ENCODE peak calls at places on chromosome 1, in nine cellular contexts. One of them, this sample, is unnamed.

GRCh38 chr1:63795455-63795854 is 21.6 kb downstream of the ROR1 start:
- DNase-seq in BE2C: no peak
- DNase-seq in fibroblast of pulmonary artery: no peak
- DNase-seq in bronchial epithelial cell: no peak
- DNase-seq in ovary: no peak
- DNase-seq in epithelial cell of esophagus: no peak
- DNase-seq in left lung: no peak
- DNase-seq in foreskin fibroblast: no peak
- DNase-seq in GM12865: no peak
- DNase-seq in this sample: no peak

GRCh38 chr1:227396539-227397355 is 78.5 kb upstream of the CDC42BPA start:
- DNase-seq in fibroblast of pulmonary artery: peak; percentile 10
- DNase-seq in epithelial cell of esophagus: peak; percentile 16
- DNase-seq in BE2C: no peak
- DNase-seq in foreskin fibroblast: no peak
- DNase-seq in ovary: no peak
- DNase-seq in bronchial epithelial cell: peak; percentile 51
- DNase-seq in GM12865: no peak
- DNase-seq in left lung: no peak
- DNase-seq in this sample: no peak

GRCh38 chr1:2181752-2182151 is 12.8 kb downstream of the FAAP20 start:
- DNase-seq in bronchial epithelial cell: no peak
- DNase-seq in left lung: peak; percentile 75
- DNase-seq in epithelial cell of esophagus: no peak
- DNase-seq in fibroblast of pulmonary artery: no peak
- DNase-seq in foreskin fibroblast: no peak
- DNase-seq in BE2C: no peak
- DNase-seq in ovary: no peak
- DNase-seq in GM12865: no peak
- DNase-seq in this sample: no peak

GRCh38 chr1:228219962-228220780 is 12.3 kb downstream of the OBSCN start:
- DNase-seq in left lung: no peak
- DNase-seq in fibroblast of pulmonary artery: no peak
- DNase-seq in foreskin fibroblast: no peak
- DNase-seq in bronchial epithelial cell: no peak
- DNase-seq in ovary: no peak
- DNase-seq in GM12865: no peak
- DNase-seq in epithelial cell of esophagus: no peak
- DNase-seq in BE2C: no peak
- DNase-seq in this sample: no peak

GRCh38 chr1:107076846-107077245 is 20.4 kb downstream of the PRMT6 start:
- DNase-seq in GM12865: no peak
- DNase-seq in left lung: no peak
- DNase-seq in bronchial epithelial cell: peak; percentile 84
- DNase-seq in epithelial cell of esophagus: peak; percentile 67
- DNase-seq in foreskin fibroblast: peak; percentile 89
- DNase-seq in fibroblast of pulmonary artery: no peak
- DNase-seq in BE2C: no peak
- DNase-seq in ovary: no peak
- DNase-seq in this sample: peak; percentile 47

GRCh38 chr1:54337928-54338327 is 68.3 kb downstream of the SSBP3 start:
- DNase-seq in fibroblast of pulmonary artery: peak; percentile 47
- DNase-seq in bronchial epithelial cell: peak; percentile 25
- DNase-seq in BE2C: no peak
- DNase-seq in epithelial cell of esophagus: no peak
- DNase-seq in left lung: no peak
- DNase-seq in foreskin fibroblast: no peak
- DNase-seq in GM12865: no peak
- DNase-seq in ovary: no peak
- DNase-seq in this sample: no peak

GRCh38 chr1:204295666-204296065 is 64.1 kb downstream of the PLEKHA6 start:
- DNase-seq in fibroblast of pulmonary artery: no peak
- DNase-seq in epithelial cell of esophagus: no peak
- DNase-seq in ovary: peak; percentile 45
- DNase-seq in GM12865: no peak
- DNase-seq in left lung: no peak
- DNase-seq in bronchial epithelial cell: no peak
- DNase-seq in foreskin fibroblast: no peak
- DNase-seq in BE2C: no peak
- DNase-seq in this sample: peak; percentile 25

GRCh38 chr1:35925741-35926140 is 5.2 kb upstream of the AGO3 start:
- DNase-seq in GM12865: no peak
- DNase-seq in fibroblast of pulmonary artery: peak; percentile 80
- DNase-seq in bronchial epithelial cell: no peak
- DNase-seq in ovary: peak; percentile 40
- DNase-seq in BE2C: peak; percentile 6
- DNase-seq in foreskin fibroblast: peak; percentile 37
- DNase-seq in epithelial cell of esophagus: no peak
- DNase-seq in left lung: no peak
- DNase-seq in this sample: peak; percentile 96

GRCh38 chr1:44775930-44776748 is 799 bp downstream of the RPS8 start:
- DNase-seq in foreskin fibroblast: no peak
- DNase-seq in epithelial cell of esophagus: peak; percentile 30
- DNase-seq in BE2C: no peak
- DNase-seq in ovary: no peak
- DNase-seq in fibroblast of pulmonary artery: no peak
- DNase-seq in GM12865: peak; percentile 53
- DNase-seq in bronchial epithelial cell: no peak
- DNase-seq in left lung: peak; percentile 89
- DNase-seq in this sample: peak; percentile 32

GRCh38 chr1:44777547-44777946 is 2.2 kb downstream of the RPS8 start:
- DNase-seq in BE2C: no peak
- DNase-seq in left lung: peak; percentile 53
- DNase-seq in bronchial epithelial cell: no peak
- DNase-seq in epithelial cell of esophagus: no peak
- DNase-seq in fibroblast of pulmonary artery: no peak
- DNase-seq in GM12865: no peak
- DNase-seq in foreskin fibroblast: no peak
- DNase-seq in ovary: no peak
- DNase-seq in this sample: no peak

GRCh38 chr1:44776749-44777068 is 1.4 kb downstream of the RPS8 start:
- DNase-seq in ovary: no peak
- DNase-seq in foreskin fibroblast: no peak
- DNase-seq in fibroblast of pulmonary artery: no peak
- DNase-seq in GM12865: no peak
- DNase-seq in bronchial epithelial cell: no peak
- DNase-seq in left lung: no peak
- DNase-seq in BE2C: no peak
- DNase-seq in epithelial cell of esophagus: no peak
- DNase-seq in this sample: peak; percentile 9

GRCh38 chr1:44778705-44779576 is 3.6 kb downstream of the RPS8 start:
- DNase-seq in fibroblast of pulmonary artery: no peak
- DNase-seq in foreskin fibroblast: no peak
- DNase-seq in epithelial cell of esophagus: no peak
- DNase-seq in GM12865: no peak
- DNase-seq in left lung: peak; percentile 14
- DNase-seq in bronchial epithelial cell: no peak
- DNase-seq in BE2C: no peak
- DNase-seq in ovary: no peak
- DNase-seq in this sample: no peak

GRCh38 chr1:44777969-44778635 is 2.8 kb downstream of the RPS8 start:
- DNase-seq in foreskin fibroblast: no peak
- DNase-seq in ovary: no peak
- DNase-seq in bronchial epithelial cell: no peak
- DNase-seq in epithelial cell of esophagus: no peak
- DNase-seq in BE2C: no peak
- DNase-seq in left lung: peak; percentile 15
- DNase-seq in fibroblast of pulmonary artery: no peak
- DNase-seq in GM12865: no peak
- DNase-seq in this sample: no peak
- H3K4me3 ChIP-seq in foreskin fibroblast: peak overlapping the region; percentile 74
- H3K4me3 ChIP-seq in ovary: no peak overlapping the region
- H3K4me3 ChIP-seq in bronchial epithelial cell: no peak overlapping the region
- H3K4me3 ChIP-seq in epithelial cell of esophagus: no peak overlapping the region
- H3K4me3 ChIP-seq in BE2C: peak overlapping the region; percentile 89
- H3K4me3 ChIP-seq in left lung: peak overlapping the region; percentile 88
- H3K4me3 ChIP-seq in fibroblast of pulmonary artery: peak overlapping the region; percentile 95
- H3K4me3 ChIP-seq in GM12865: peak overlapping the region; percentile 80
- H3K4me3 ChIP-seq in this sample: peak overlapping the region; percentile 88

DNA sequence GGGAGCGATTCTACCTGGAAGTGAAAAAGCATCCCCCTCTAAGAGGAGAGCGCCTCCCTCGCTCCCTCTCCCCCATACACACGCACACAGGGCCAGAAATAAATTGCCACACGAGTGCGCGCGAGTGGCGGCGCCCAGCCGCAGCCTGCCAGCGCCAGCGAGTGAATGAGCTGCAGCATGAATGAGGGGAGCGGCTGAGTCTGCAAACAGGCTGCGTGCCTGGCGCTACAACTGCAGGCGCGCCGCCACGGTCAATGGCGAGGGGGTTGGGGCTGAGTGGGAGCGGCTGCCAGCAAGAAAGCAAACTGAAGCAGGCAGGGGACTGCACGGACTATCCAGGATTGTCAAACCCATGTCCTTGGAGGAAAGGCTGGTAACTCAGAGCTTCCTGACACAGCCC is 2.2 kb downstream of the CAMK1G start:
- DNase-seq in left lung: peak; percentile 83
- DNase-seq in GM12865: no peak
- DNase-seq in epithelial cell of esophagus: peak; percentile 62
- DNase-seq in foreskin fibroblast: peak; percentile 23
- DNase-seq in ovary: peak; percentile 68
- DNase-seq in BE2C: peak; percentile 72
- DNase-seq in bronchial epithelial cell: no peak
- DNase-seq in fibroblast of pulmonary artery: peak; percentile 47
- DNase-seq in this sample: peak; percentile 53
- TF ChIP-seq CTCF in left lung: no peak
- TF ChIP-seq CTCF in GM12865: no peak
- TF ChIP-seq CTCF in epithelial cell of esophagus: no peak
- TF ChIP-seq CTCF in foreskin fibroblast: no peak
- TF ChIP-seq CTCF in ovary: no peak
- TF ChIP-seq CTCF in BE2C: no peak
- TF ChIP-seq CTCF in bronchial epithelial cell: peak; percentile 7
- TF ChIP-seq CTCF in fibroblast of pulmonary artery: no peak
- TF ChIP-seq CTCF in this sample: peak; percentile 11

GRCh38 chr1:214187152-214187900 is 93.6 kb upstream of the SMYD2 start:
- DNase-seq in ovary: no peak
- DNase-seq in epithelial cell of esophagus: peak; percentile 4
- DNase-seq in GM12865: no peak
- DNase-seq in left lung: peak; percentile 70
- DNase-seq in bronchial epithelial cell: no peak
- DNase-seq in foreskin fibroblast: no peak
- DNase-seq in fibroblast of pulmonary artery: no peak
- DNase-seq in BE2C: peak; percentile 61
- DNase-seq in this sample: no peak
- H3K4me3 ChIP-seq in ovary: no peak overlapping the region
- H3K4me3 ChIP-seq in epithelial cell of esophagus: peak overlapping the region; percentile 10
- H3K4me3 ChIP-seq in GM12865: no peak overlapping the region
- H3K4me3 ChIP-seq in left lung: no peak overlapping the region
- H3K4me3 ChIP-seq in bronchial epithelial cell: no peak overlapping the region
- H3K4me3 ChIP-seq in foreskin fibroblast: peak overlapping the region; percentile 6
- H3K4me3 ChIP-seq in fibroblast of pulmonary artery: peak overlapping the region; percentile 10
- H3K4me3 ChIP-seq in BE2C: peak overlapping the region; percentile 76
- H3K4me3 ChIP-seq in this sample: peak overlapping the region; percentile 44

GRCh38 chr1:37149296-37149695 is 115.0 kb upstream of the GRIK3 start:
- DNase-seq in ovary: no peak
- DNase-seq in foreskin fibroblast: no peak
- DNase-seq in bronchial epithelial cell: no peak
- DNase-seq in left lung: no peak
- DNase-seq in GM12865: no peak
- DNase-seq in BE2C: peak; percentile 60
- DNase-seq in epithelial cell of esophagus: no peak
- DNase-seq in fibroblast of pulmonary artery: no peak
- DNase-seq in this sample: no peak
- TF ChIP-seq CTCF in ovary: no peak
- TF ChIP-seq CTCF in foreskin fibroblast: no peak
- TF ChIP-seq CTCF in bronchial epithelial cell: no peak
- TF ChIP-seq CTCF in left lung: no peak
- TF ChIP-seq CTCF in GM12865: no peak
- TF ChIP-seq CTCF in BE2C: no peak
- TF ChIP-seq CTCF in epithelial cell of esophagus: no peak
- TF ChIP-seq CTCF in fibroblast of pulmonary artery: no peak
- TF ChIP-seq CTCF in this sample: no peak

GRCh38 chr1:31955917-31956736 is 18.0 kb upstream of the PTP4A2 start:
- DNase-seq in epithelial cell of esophagus: peak; percentile 99
- DNase-seq in GM12865: peak; percentile 97
- DNase-seq in BE2C: peak; percentile 13
- DNase-seq in bronchial epithelial cell: peak; percentile 99
- DNase-seq in ovary: peak; percentile 75
- DNase-seq in fibroblast of pulmonary artery: peak; percentile 100
- DNase-seq in left lung: peak; percentile 89
- DNase-seq in foreskin fibroblast: peak; percentile 98
- DNase-seq in this sample: peak; percentile 100
- H3K4me3 ChIP-seq in epithelial cell of esophagus: no peak overlapping the region
- H3K4me3 ChIP-seq in GM12865: peak overlapping the region; percentile 15
- H3K4me3 ChIP-seq in BE2C: no peak overlapping the region
- H3K4me3 ChIP-seq in bronchial epithelial cell: no peak overlapping the region
- H3K4me3 ChIP-seq in ovary: no peak overlapping the region
- H3K4me3 ChIP-seq in fibroblast of pulmonary artery: no peak overlapping the region
- H3K4me3 ChIP-seq in left lung: no peak overlapping the region
- H3K4me3 ChIP-seq in foreskin fibroblast: no peak overlapping the region
- H3K4me3 ChIP-seq in this sample: peak overlapping the region; percentile 28

DNA sequence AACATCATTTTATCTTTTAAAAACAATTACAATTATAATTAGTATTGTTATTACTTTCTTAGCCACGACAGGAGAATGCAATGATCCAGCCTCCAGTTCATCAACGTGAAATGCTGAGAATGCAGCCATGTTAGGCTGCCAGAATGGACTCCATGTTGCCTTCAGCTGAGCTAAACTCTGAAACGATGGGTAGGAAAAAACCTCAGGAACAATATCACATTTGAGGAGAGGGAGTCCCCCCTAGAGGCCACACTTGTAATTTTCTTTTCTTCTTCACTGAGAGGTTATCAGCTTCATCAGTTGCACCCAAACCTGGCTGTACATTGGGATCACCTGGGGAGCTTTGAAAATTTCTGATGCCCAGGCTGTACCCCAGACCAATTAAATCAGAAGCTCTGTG is 34.6 kb upstream of the DNAH14 start:
- DNase-seq in fibroblast of pulmonary artery: peak; percentile 33
- DNase-seq in GM12865: peak; percentile 4
- DNase-seq in bronchial epithelial cell: peak; percentile 10
- DNase-seq in BE2C: no peak
- DNase-seq in left lung: no peak
- DNase-seq in foreskin fibroblast: peak; percentile 14
- DNase-seq in ovary: no peak
- DNase-seq in epithelial cell of esophagus: no peak
- DNase-seq in this sample: peak; percentile 29
- TF ChIP-seq CTCF in fibroblast of pulmonary artery: peak; percentile 30
- TF ChIP-seq CTCF in GM12865: peak; percentile 26
- TF ChIP-seq CTCF in bronchial epithelial cell: peak; percentile 16
- TF ChIP-seq CTCF in BE2C: peak; percentile 36
- TF ChIP-seq CTCF in left lung: no peak
- TF ChIP-seq CTCF in foreskin fibroblast: no peak
- TF ChIP-seq CTCF in ovary: no peak
- TF ChIP-seq CTCF in epithelial cell of esophagus: no peak
- TF ChIP-seq CTCF in this sample: peak; percentile 34